ENCODE peak calls at places on chromosomes 16 and 17, in six cellular contexts. K is naive thymus-derived CD4-positive, alpha-beta T cell; F is CD8-positive, alpha-beta T cell; S is PC-3; N is HCT116; E is AG04450. Q is an unnamed sample. For H3K9me3, the result is how much of the 10 kb centered on the place peaks cover.

GRCh38 chr17:17538417-17539391 is 42.5 kb upstream of the RASD1 start:
- DNase-seq in N (no peak), F (no peak), S (peak), K (no peak), E (no peak), Q (no peak)

GRCh38 chr16:55040366-55041086 is 109.9 kb downstream of the IRX5 start:
- DNase-seq in E (no peak), F (no peak), S (no peak), N (no peak), K (no peak), Q (no peak)

GRCh38 chr17:21041753-21042433 is 918 bp downstream of the USP22 start:
- DNase-seq in K (peak), F (peak), N (peak), E (no peak), S (peak), Q (peak)

GRCh38 chr17:79892457-79893236 is 53.4 kb upstream of the CBX4 start:
- DNase-seq in S (peak), N (no peak), K (no peak), F (no peak), E (no peak), Q (no peak)

GRCh38 chr17:81256616-81257015 is 17.5 kb downstream of the NDUFAF8 start:
- DNase-seq in E (no peak), N (no peak), F (no peak), K (no peak), S (peak), Q (no peak)

GRCh38 chr17:20203021-20203420 is 193.9 kb downstream of the SPECC1 start:
- DNase-seq in N (no peak), E (no peak), S (no peak), F (no peak), K (no peak), Q (no peak)

GRCh38 chr17:45667591-45668171 is 116.4 kb upstream of the CRHR1 start:
- DNase-seq in N (no peak), F (no peak), S (no peak), E (no peak), K (no peak), Q (no peak)

GRCh38 chr17:79658811-79659207 is 48.0 kb upstream of the RBFOX3 start:
- DNase-seq in F (peak), K (no peak), N (peak), E (no peak), S (peak), Q (no peak)

GRCh38 chr16:4928227-4928626 is 8.7 kb downstream of the PPL start:
- DNase-seq in E (no peak), S (no peak), N (no peak), K (no peak), F (no peak), Q (no peak)

GRCh38 chr16:4495766-4496165 is 19.6 kb downstream of the HMOX2 start:
- DNase-seq in E (no peak), N (no peak), K (no peak), S (peak), F (no peak), Q (no peak)

GRCh38 chr16:22098538-22099255 is 6.4 kb downstream of the VWA3A start:
- DNase-seq in F (no peak), N (peak), E (no peak), K (no peak), S (peak), Q (no peak)

GRCh38 chr17:37585066-37585465 is 24.2 kb downstream of the SYNRG start:
- DNase-seq in N (no peak), F (no peak), K (no peak), S (no peak), E (no peak), Q (no peak)

GRCh38 chr17:9232591-9233270 is 211.4 kb downstream of the NTN1 start:
- DNase-seq in S (no peak), N (no peak), K (no peak), E (no peak), F (no peak), Q (no peak)

GRCh38 chr17:8799851-8800212 is 667 bp upstream of the MFSD6L start:
- DNase-seq in F (no peak), K (no peak), N (no peak), E (no peak), S (no peak), Q (no peak)

GRCh38 chr16:88963583-88963982 is 13.4 kb downstream of the CBFA2T3 start:
- DNase-seq in F (no peak), E (no peak), K (no peak), S (peak), N (no peak), Q (no peak)

GRCh38 chr17:10729334-10730193 is at the start of gene TMEM220:
- DNase-seq in S (peak), F (peak), K (peak), E (peak), N (no peak), Q (peak)

GRCh38 chr17:40602445-40603443 is 37.5 kb upstream of the CCR7 start:
- DNase-seq in S (no peak), E (no peak), K (peak), N (no peak), F (peak), Q (no peak)

GRCh38 chr17:44204453-44204882 is 4.8 kb upstream of the ATXN7L3 start:
- DNase-seq in F (no peak), S (peak), N (no peak), E (no peak), K (no peak), Q (no peak)

GRCh38 chr17:62740066-62740465 is 68.0 kb downstream of the MARCHF10 start:
- DNase-seq in K (no peak), E (no peak), F (no peak), S (no peak), N (no peak), Q (no peak)

GRCh38 chr17:3968017-3968416 is 3.8 kb upstream of the ATP2A3 start:
- DNase-seq in E (no peak), F (no peak), N (no peak), K (no peak), S (no peak), Q (no peak)

DNA sequence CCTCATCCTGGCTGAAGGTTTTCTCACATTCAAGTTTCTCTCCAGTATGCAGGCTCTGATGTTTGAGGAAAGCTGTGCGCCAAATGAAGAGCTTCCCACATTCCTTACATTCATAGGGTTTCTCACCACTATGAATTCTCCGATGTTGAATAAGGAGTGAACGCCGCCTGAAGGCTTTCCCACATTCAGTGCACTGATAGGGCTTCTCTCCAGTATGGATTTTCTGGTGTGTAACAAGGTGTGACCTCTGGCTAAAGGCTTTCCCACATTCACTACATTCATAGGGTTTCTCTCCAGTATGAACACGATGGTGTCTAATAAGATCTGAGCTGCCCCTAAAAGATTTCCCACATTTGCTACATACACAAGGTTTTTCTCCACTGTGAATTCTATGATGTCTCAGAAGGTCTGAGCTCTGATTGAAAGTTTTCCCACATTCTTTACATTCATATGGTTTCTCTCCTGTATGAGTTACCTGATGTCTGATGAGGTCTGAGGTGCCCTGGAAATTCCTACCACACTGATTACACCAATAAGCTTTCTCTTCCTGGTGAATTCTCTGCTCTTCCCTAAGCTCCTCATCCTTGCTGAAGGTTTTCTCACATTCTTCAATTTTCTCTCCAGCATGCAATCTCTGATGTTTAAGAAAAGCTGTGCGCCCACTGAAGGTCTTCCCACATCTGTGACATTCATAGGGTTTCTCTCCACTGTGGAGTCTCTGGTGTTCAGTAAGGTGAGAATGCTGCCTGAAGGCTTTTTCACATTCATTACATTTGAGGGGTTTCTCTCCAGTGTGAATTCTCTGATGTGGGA is 8.9 kb downstream of the ZNF594 start:
- DNase-seq in F (no peak), N (no peak), E (no peak), S (no peak), K (no peak), Q (no peak)
- H3K9me3 ChIP-seq in F (under half), N (half or more), E (half or more), S (under half), K (under half), Q (under half)

GRCh38 chr17:75703591-75703990 is 17.7 kb upstream of the ITGB4 start:
- DNase-seq in K (no peak), S (peak), E (no peak), F (no peak), N (no peak), Q (no peak)
- H3K9me3 ChIP-seq in K (under half), S (under half), E (under half), F (under half), N (under half), Q (under half)

GRCh38 chr16:35152067-35152627 is 1692.7 kb downstream of the TP53TG3F start:
- DNase-seq in S (no peak), N (no peak), F (no peak), K (no peak), E (no peak), Q (no peak)

GRCh38 chr16:35150805-35151312 is 1691.4 kb downstream of the TP53TG3F start:
- DNase-seq in S (no peak), E (no peak), F (no peak), N (no peak), K (no peak), Q (no peak)

GRCh38 chr16:35148748-35149147 is 1689.3 kb downstream of the TP53TG3F start:
- DNase-seq in E (no peak), F (no peak), N (no peak), S (no peak), K (no peak), Q (no peak)

GRCh38 chr16:35147556-35148504 is 1688.4 kb downstream of the TP53TG3F start:
- DNase-seq in E (no peak), K (no peak), F (no peak), S (no peak), N (no peak), Q (no peak)

GRCh38 chr16:35149550-35149949 is 1690.1 kb downstream of the TP53TG3F start:
- DNase-seq in F (no peak), E (no peak), N (no peak), S (no peak), K (no peak), Q (no peak)
- H3K9me3 ChIP-seq in F (under half), E (half or more), N (under half), S (under half), K (under half), Q (under half)

GRCh38 chr16:35730251-35730650 is 2270.8 kb downstream of the TP53TG3F start:
- DNase-seq in F (no peak), E (no peak), N (no peak), K (no peak), S (no peak), Q (no peak)

GRCh38 chr16:35731341-35732040 is 2272.1 kb downstream of the TP53TG3F start:
- DNase-seq in S (no peak), E (no peak), N (no peak), K (no peak), F (no peak), Q (no peak)

GRCh38 chr16:35724551-35724950 is 2265.1 kb downstream of the TP53TG3F start:
- DNase-seq in N (no peak), E (no peak), F (no peak), S (no peak), K (no peak), Q (no peak)

DNA sequence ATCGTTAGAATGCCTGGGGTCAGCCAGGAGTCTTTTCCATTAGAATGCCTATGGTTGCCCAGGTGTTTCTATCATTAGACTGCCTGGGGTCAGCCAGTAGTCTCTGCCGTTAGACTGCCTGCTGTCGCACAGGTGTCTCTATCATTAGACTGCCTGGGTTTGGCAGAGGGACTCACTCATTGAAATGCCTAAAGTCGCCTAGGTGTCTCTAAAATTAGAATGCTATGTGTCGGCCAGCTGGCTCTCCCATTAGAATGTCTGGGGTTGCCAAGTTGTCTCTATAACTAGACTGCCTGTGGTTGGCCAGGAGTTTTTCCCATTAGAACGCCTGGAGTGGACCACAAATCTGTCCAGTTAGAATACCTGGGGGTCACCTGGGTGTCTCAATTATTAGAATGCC is 2266.5 kb downstream of the TP53TG3F start:
- DNase-seq in F (no peak), N (no peak), K (no peak), E (no peak), S (no peak), Q (no peak)
- H3K9me3 ChIP-seq in F (under half), N (under half), K (under half), E (under half), S (under half), Q (under half)

GRCh38 chr16:68577352-68577853 is 38.3 kb downstream of the ZFP90 start:
- DNase-seq in F (no peak), E (no peak), N (no peak), S (no peak), K (no peak), Q (no peak)

GRCh38 chr16:68575082-68575481 is 36.0 kb downstream of the ZFP90 start:
- DNase-seq in N (no peak), E (no peak), S (no peak), F (no peak), K (no peak), Q (no peak)

GRCh38 chr16:68574479-68574878 is 35.4 kb downstream of the ZFP90 start:
- DNase-seq in S (no peak), E (no peak), N (no peak), F (no peak), K (no peak), Q (no peak)
- H3K9me3 ChIP-seq in S (under half), E (half or more), N (under half), F (under half), K (under half), Q (under half)